ENCODE peak calls at places on chromosomes 16 and 17, in four cellular contexts. P is dorsolateral prefrontal cortex; N is HTR-8/SVneo; S is activated CD8-positive, alpha-beta T cell treated with anti-CD3 and anti-CD28 coated beads, Interleukin-2, amount 10 ng/mL, durations not matched to agents 7 days and 5 days. G is an unnamed sample.
A peak's percentile ranks its signal among the peaks of the same experiment; 100 is the strongest.

GRCh38 chr16:17469742-17470001 is 1.1 kb downstream of the XYLT1 start:
- DNase-seq in P (no peak), N (no peak), S (no peak), G (peak; percentile 11)

GRCh38 chr17:4786111-4786491 is at the start of gene VMO1:
- DNase-seq in P (peak; percentile 17), N (no peak), S (no peak), G (peak; percentile 21)

GRCh38 chr17:55641559-55642160 is 81.0 kb downstream of the TMEM100 start:
- DNase-seq in P (peak; percentile 30), N (peak; percentile 10), S (peak; percentile 36), G (peak; percentile 62)

GRCh38 chr16:28090646-28091377 is 27.3 kb upstream of the GSG1L start:
- DNase-seq in P (no peak), N (no peak), S (no peak), G (peak; percentile 19)

GRCh38 chr16:4402439-4403132 is 13.8 kb downstream of the CORO7 start:
- DNase-seq in P (peak; percentile 83), N (peak; percentile 90), S (peak; percentile 72), G (peak; percentile 75)

GRCh38 chr16:2019919-2020831 is 590 bp downstream of the NPW start:
- DNase-seq in P (no peak), N (no peak), S (no peak), G (peak; percentile 37)

GRCh38 chr17:75059369-75060345 is 12.6 kb downstream of the KCTD2 start:
- DNase-seq in P (peak; percentile 54), N (peak; percentile 54), S (no peak), G (peak; percentile 72)

GRCh38 chr16:27720731-27721547 is 171.0 kb downstream of the KATNIP start:
- DNase-seq in P (no peak), N (no peak), S (no peak), G (no peak)

GRCh38 chr16:88760424-88761142 is 24.4 kb downstream of the PIEZO1 start:
- DNase-seq in P (no peak), N (no peak), S (no peak), G (no peak)

GRCh38 chr17:50468120-50469004 is at the start of gene CHAD:
- DNase-seq in P (no peak), N (no peak), S (no peak), G (no peak)

GRCh38 chr17:60134396-60135159 is 15.2 kb upstream of the CA4 start:
- DNase-seq in P (peak; percentile 34), N (no peak), S (peak; percentile 30), G (peak; percentile 40)

GRCh38 chr17:46876353-46876887 is 25.0 kb downstream of the WNT9B start:
- DNase-seq in P (no peak), N (no peak), S (no peak), G (no peak)

GRCh38 chr17:38476549-38476948 is 48.3 kb downstream of the ARHGAP23 start:
- DNase-seq in P (no peak), N (no peak), S (no peak), G (no peak)

GRCh38 chr16:17273142-17273561 is 197.6 kb downstream of the XYLT1 start:
- DNase-seq in P (no peak), N (no peak), S (peak; percentile 63), G (no peak)

GRCh38 chr16:81458149-81458669 is 13.6 kb downstream of the CMIP start:
- DNase-seq in P (no peak), N (no peak), S (no peak), G (no peak)

GRCh38 chr16:75379911-75380847 is 53.1 kb downstream of the CFDP1 start:
- DNase-seq in P (no peak), N (no peak), S (peak; percentile 71), G (peak; percentile 68)

GRCh38 chr17:8629371-8630226 is 926 bp downstream of the MYH10 start:
- DNase-seq in P (peak; percentile 34), N (peak; percentile 32), S (no peak), G (no peak)

GRCh38 chr16:87043273-87044030 is 273.7 kb downstream of the C16orf95 start:
- DNase-seq in P (peak; percentile 11), N (no peak), S (no peak), G (no peak)

GRCh38 chr16:57999366-57999970 is 1.0 kb downstream of the ZNF319 start:
- DNase-seq in P (no peak), N (no peak), S (peak; percentile 65), G (peak; percentile 63)

GRCh38 chr17:76546556-76547182 is 6.8 kb downstream of the PRCD start:
- DNase-seq in P (no peak), N (no peak), S (no peak), G (no peak)

GRCh38 chr17:74427048-74427762 is 4.7 kb upstream of the GPRC5C start:
- DNase-seq in P (no peak), N (no peak), S (no peak), G (no peak)

GRCh38 chr17:49976163-49976827 is 7.3 kb downstream of the DLX4 start:
- DNase-seq in P (no peak), N (no peak), S (no peak), G (peak; percentile 79)

GRCh38 chr17:36934144-36934758 is 3.0 kb upstream of the LHX1 start:
- DNase-seq in P (no peak), N (no peak), S (no peak), G (no peak)

GRCh38 chr16:75116081-75116910 is at the start of gene LDHD:
- DNase-seq in P (peak; percentile 94), N (peak; percentile 95), S (no peak), G (peak; percentile 79)

GRCh38 chr16:27272076-27272475 is 3.5 kb upstream of the NSMCE1 start:
- DNase-seq in P (no peak), N (no peak), S (peak; percentile 17), G (no peak)

GRCh38 chr17:58525239-58525638 is 10.8 kb upstream of the MTMR4 start:
- DNase-seq in P (no peak), N (peak; percentile 81), S (no peak), G (no peak)

GRCh38 chr17:586920-587319 is 127.7 kb downstream of the VPS53 start:
- DNase-seq in P (no peak), N (no peak), S (no peak), G (no peak)

GRCh38 chr16:72947379-72948237 is 100.3 kb downstream of the ZFHX3 start:
- DNase-seq in P (no peak), N (no peak), S (no peak), G (no peak)

GRCh38 chr17:61698244-61698643 is 107.2 kb upstream of the NACA2 start:
- DNase-seq in P (no peak), N (no peak), S (no peak), G (no peak)

G was measured in KBM-7.